ENCODE peak calls at places on chromosomes 11 and 22, in four cellular contexts. One of them, this sample, is unnamed. For H3K36me3, the result is how much of the 10 kb centered on the place peaks cover.

GRCh38 chr22:40982482-40983385 is 31.6 kb downstream of the RBX1 start:
- DNase-seq in GM06990: no peak
- DNase-seq in IMR-90: no peak
- DNase-seq in uterus: no peak
- DNase-seq in this sample: no peak

GRCh38 chr22:27788889-27789288 is 12.7 kb downstream of the MN1 start:
- DNase-seq in GM06990: no peak
- DNase-seq in IMR-90: no peak
- DNase-seq in uterus: no peak
- DNase-seq in this sample: no peak

GRCh38 chr22:27388090-27388600 is 413.4 kb downstream of the MN1 start:
- DNase-seq in GM06990: no peak
- DNase-seq in IMR-90: no peak
- DNase-seq in uterus: no peak
- DNase-seq in this sample: no peak

GRCh38 chr22:50018608-50019291 is 6.2 kb upstream of the IL17REL start:
- DNase-seq in GM06990: no peak
- DNase-seq in IMR-90: no peak
- DNase-seq in uterus: no peak
- DNase-seq in this sample: no peak

GRCh38 chr22:48141301-48141700 is 1378.9 kb downstream of the TBC1D22A start:
- DNase-seq in GM06990: no peak
- DNase-seq in IMR-90: no peak
- DNase-seq in uterus: no peak
- DNase-seq in this sample: no peak

GRCh38 chr22:42931421-42932196 is 74.5 kb upstream of the ARFGAP3 start:
- DNase-seq in GM06990: peak
- DNase-seq in IMR-90: peak
- DNase-seq in uterus: no peak
- DNase-seq in this sample: no peak

GRCh38 chr22:47676685-47677084 is 914.2 kb downstream of the TBC1D22A start:
- DNase-seq in GM06990: no peak
- DNase-seq in IMR-90: no peak
- DNase-seq in uterus: no peak
- DNase-seq in this sample: no peak

GRCh38 chr11:26227311-26227710 is 104.6 kb upstream of the ANO3 start:
- DNase-seq in GM06990: no peak
- DNase-seq in IMR-90: peak
- DNase-seq in uterus: no peak
- DNase-seq in this sample: no peak

GRCh38 chr22:43342347-43343261 is 568 bp downstream of the SCUBE1 start:
- DNase-seq in GM06990: no peak
- DNase-seq in IMR-90: no peak
- DNase-seq in uterus: no peak
- DNase-seq in this sample: no peak

GRCh38 chr11:44575288-44575672 is 9.8 kb downstream of the CD82 start:
- DNase-seq in GM06990: no peak
- DNase-seq in IMR-90: peak
- DNase-seq in uterus: no peak
- DNase-seq in this sample: no peak

GRCh38 chr11:3164138-3164539 is 971 bp downstream of the OSBPL5 start:
- DNase-seq in GM06990: no peak
- DNase-seq in IMR-90: no peak
- DNase-seq in uterus: peak
- DNase-seq in this sample: no peak

GRCh38 chr22:41825376-41825775 is 7.5 kb upstream of the SREBF2 start:
- DNase-seq in GM06990: no peak
- DNase-seq in IMR-90: peak
- DNase-seq in uterus: no peak
- DNase-seq in this sample: no peak

GRCh38 chr11:46369458-46370152 is 11.9 kb upstream of the MDK start:
- DNase-seq in GM06990: no peak
- DNase-seq in IMR-90: peak
- DNase-seq in uterus: peak
- DNase-seq in this sample: no peak

GRCh38 chr11:102513869-102514268 is 16.7 kb downstream of the MMP7 start:
- DNase-seq in GM06990: no peak
- DNase-seq in IMR-90: peak
- DNase-seq in uterus: peak
- DNase-seq in this sample: no peak

GRCh38 chr22:40855104-40855959 is 1.1 kb downstream of the ST13 start:
- DNase-seq in GM06990: peak
- DNase-seq in IMR-90: no peak
- DNase-seq in uterus: peak
- DNase-seq in this sample: no peak

GRCh38 chr22:42437488-42438292 is 5.5 kb upstream of the NFAM1 start:
- DNase-seq in GM06990: peak
- DNase-seq in IMR-90: peak
- DNase-seq in uterus: peak
- DNase-seq in this sample: no peak

GRCh38 chr11:15526032-15526431 is 411.3 kb downstream of the INSC start:
- DNase-seq in GM06990: no peak
- DNase-seq in IMR-90: no peak
- DNase-seq in uterus: no peak
- DNase-seq in this sample: no peak

GRCh38 chr11:31968774-31969433 is 122.0 kb upstream of the RCN1 start:
- DNase-seq in GM06990: no peak
- DNase-seq in IMR-90: peak
- DNase-seq in uterus: peak
- DNase-seq in this sample: no peak

GRCh38 chr22:39748877-39749276 is 144.7 kb downstream of the ENTHD1 start:
- DNase-seq in GM06990: peak
- DNase-seq in IMR-90: peak
- DNase-seq in uterus: no peak
- DNase-seq in this sample: no peak

GRCh38 chr11:70127653-70128434 is 49.7 kb downstream of the ANO1 start:
- DNase-seq in GM06990: no peak
- DNase-seq in IMR-90: peak
- DNase-seq in uterus: no peak
- DNase-seq in this sample: no peak

GRCh38 chr22:48717076-48717810 is 1110.4 kb downstream of the BRD1 start:
- DNase-seq in GM06990: no peak
- DNase-seq in IMR-90: no peak
- DNase-seq in uterus: no peak
- DNase-seq in this sample: no peak

GRCh38 chr11:111310088-111310487 is 11.7 kb downstream of the POU2AF3 start:
- DNase-seq in GM06990: no peak
- DNase-seq in IMR-90: no peak
- DNase-seq in uterus: no peak
- DNase-seq in this sample: no peak

GRCh38 chr11:125338886-125339811 is 156.9 kb downstream of the FEZ1 start:
- DNase-seq in GM06990: no peak
- DNase-seq in IMR-90: no peak
- DNase-seq in uterus: peak
- DNase-seq in this sample: no peak

GRCh38 chr11:16292167-16292859 is 64.0 kb downstream of the SOX6 start:
- DNase-seq in GM06990: no peak
- DNase-seq in IMR-90: no peak
- DNase-seq in uterus: no peak
- DNase-seq in this sample: no peak

GRCh38 chr22:37457093-37457893 is 28.9 kb downstream of the MFNG start:
- DNase-seq in GM06990: peak
- DNase-seq in IMR-90: peak
- DNase-seq in uterus: peak
- DNase-seq in this sample: no peak

GRCh38 chr11:17098632-17099031 is 21.2 kb upstream of the RPS13 start:
- DNase-seq in GM06990: no peak
- DNase-seq in IMR-90: no peak
- DNase-seq in uterus: no peak
- DNase-seq in this sample: no peak

GRCh38 chr11:41826129-41826528 is 366.7 kb upstream of the LRRC4C start:
- DNase-seq in GM06990: no peak
- DNase-seq in IMR-90: no peak
- DNase-seq in uterus: no peak
- DNase-seq in this sample: no peak

GRCh38 chr11:131975624-131976420 is 605.4 kb downstream of the NTM start:
- DNase-seq in GM06990: no peak
- DNase-seq in IMR-90: no peak
- DNase-seq in uterus: no peak
- DNase-seq in this sample: no peak

GRCh38 chr11:2748061-2748813 is 48.4 kb upstream of the KCNQ1OT1 start:
- DNase-seq in GM06990: no peak
- DNase-seq in IMR-90: no peak
- DNase-seq in uterus: no peak
- DNase-seq in this sample: no peak

GRCh38 chr11:126345759-126346585 is 9.5 kb upstream of the ST3GAL4 start:
- DNase-seq in GM06990: no peak
- DNase-seq in IMR-90: peak
- DNase-seq in uterus: peak
- DNase-seq in this sample: no peak

DNA sequence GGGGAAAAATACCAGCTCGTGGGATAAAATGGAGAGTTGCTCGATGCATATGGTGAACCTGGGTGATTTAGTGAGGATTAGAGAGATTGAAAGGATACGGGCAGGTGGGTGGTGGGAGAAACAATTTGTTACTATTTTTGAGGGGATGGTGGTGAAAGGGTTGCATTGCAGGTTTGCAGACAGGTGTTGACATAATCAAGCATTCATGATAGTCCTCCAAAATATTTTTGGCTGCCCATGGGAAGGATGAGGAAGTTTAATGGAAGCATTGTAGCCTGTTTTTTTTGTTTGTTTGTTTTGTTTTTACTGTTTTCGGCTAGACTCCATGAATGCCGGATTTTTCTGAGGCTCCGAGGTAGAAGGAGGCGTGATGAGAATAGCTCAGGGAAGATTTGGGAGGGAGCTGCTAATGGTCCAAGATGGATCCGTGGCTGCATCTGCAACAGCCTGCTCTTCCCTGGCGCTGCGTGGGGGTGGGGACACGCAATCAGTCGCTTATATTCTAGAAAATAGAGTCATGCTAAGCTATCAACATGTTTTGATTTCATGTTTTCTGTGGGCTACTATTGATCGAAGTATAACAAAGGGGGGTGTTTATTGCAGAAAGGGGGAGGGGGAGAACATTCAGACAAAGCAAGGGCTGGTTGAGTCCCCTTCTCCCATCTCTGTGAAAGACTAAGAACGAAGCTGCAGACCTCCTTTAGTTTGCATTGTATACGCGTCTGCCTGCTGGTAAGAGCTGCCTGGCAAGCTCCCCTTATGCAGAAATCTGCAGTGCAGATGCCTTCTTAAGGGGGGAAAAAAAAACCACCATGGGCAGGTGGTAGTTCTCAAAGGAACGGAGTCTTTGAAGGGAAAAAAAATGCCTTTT is 980 bp downstream of the RTN3 start:
- DNase-seq in GM06990: no peak
- DNase-seq in IMR-90: no peak
- DNase-seq in uterus: peak
- DNase-seq in this sample: no peak
- TF ChIP-seq CTCF in GM06990: peak
- TF ChIP-seq CTCF in IMR-90: no peak
- TF ChIP-seq CTCF in uterus: no peak
- TF ChIP-seq CTCF in this sample: peak

DNA sequence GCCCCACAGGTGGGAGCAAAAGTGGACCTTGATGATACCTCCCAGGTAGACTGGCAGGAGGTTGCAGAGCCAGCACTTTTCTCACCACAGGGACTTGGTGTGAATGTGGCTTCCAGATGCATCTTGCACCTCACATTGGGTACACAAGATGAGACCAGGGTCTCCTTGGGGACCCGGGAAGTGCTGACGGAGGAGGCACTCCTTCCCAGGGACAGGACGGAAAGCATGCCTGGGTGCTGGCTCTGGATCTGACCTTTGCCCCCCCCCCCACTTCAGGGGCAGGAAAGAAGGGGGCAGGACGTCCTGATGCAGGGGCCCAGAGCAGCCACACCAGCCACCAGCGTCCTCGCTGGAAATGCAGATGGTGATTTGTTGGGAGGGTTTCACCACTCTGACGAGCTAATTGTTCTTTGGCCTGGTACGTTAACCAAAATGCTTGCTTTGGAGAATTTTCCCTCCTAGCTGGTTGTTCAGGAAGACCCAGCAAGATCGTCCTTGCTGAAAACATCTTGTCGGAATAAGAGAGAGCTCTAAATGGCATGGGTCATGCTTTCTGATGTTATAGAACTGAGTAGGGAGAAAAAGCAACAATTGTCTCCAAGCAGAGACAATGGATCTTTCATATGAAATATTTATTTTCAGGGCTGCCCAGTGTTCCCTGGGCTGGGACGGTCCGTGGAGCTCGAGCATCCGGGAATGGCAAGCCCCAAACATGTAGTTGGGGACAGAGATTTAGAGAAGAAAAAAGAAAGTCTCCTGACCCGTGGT is 74.4 kb upstream of the PPARA start:
- DNase-seq in GM06990: no peak
- DNase-seq in IMR-90: no peak
- DNase-seq in uterus: peak
- DNase-seq in this sample: no peak
- H3K36me3 ChIP-seq in GM06990: under half
- H3K36me3 ChIP-seq in IMR-90: under half
- H3K36me3 ChIP-seq in uterus: under half
- H3K36me3 ChIP-seq in this sample: under half

DNA sequence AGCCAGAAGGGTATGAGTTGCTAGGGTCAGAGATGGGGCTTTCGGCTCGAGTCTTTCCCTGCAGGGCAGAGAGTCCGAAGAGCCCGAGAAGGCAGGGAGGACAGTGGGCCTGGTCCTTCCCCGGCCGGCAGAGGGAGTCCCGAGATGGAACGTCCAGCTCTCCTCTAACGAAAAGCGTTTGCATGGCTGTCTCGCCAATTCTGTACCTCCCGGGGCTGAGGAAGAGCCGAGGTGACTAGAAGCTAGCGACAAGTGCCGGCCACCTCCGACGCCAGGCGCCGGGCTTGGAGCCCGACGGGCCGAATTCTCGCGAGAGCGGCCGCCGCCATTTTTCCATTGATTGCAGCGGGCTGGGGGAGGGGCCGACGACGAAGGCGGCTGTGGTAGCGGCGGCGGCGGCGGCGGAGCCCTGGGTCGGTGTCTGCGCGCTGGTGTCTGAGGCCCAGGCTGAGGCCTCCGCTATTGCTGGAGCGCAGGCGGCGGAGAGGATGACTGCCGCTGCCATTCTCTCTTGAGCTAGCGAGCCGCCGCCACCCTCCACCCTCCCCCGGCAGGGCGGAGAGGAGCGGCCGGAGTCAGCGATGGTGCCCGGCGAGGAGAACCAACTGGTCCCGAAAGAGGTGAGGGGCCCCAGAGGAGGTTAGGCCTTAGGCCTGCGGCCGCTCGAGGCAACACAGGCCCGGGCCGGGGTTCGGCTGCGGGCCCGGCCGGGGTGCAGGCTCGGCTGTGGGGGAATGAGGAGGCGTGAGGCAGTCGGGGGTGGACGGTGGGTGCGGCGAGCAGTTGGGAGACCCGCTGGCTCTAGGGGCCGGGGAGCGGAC is at the start of gene USP47:
- DNase-seq in GM06990: peak
- DNase-seq in IMR-90: peak
- DNase-seq in uterus: peak
- DNase-seq in this sample: no peak
- TF ChIP-seq CTCF in GM06990: peak
- TF ChIP-seq CTCF in IMR-90: peak
- TF ChIP-seq CTCF in uterus: peak
- TF ChIP-seq CTCF in this sample: peak

DNA sequence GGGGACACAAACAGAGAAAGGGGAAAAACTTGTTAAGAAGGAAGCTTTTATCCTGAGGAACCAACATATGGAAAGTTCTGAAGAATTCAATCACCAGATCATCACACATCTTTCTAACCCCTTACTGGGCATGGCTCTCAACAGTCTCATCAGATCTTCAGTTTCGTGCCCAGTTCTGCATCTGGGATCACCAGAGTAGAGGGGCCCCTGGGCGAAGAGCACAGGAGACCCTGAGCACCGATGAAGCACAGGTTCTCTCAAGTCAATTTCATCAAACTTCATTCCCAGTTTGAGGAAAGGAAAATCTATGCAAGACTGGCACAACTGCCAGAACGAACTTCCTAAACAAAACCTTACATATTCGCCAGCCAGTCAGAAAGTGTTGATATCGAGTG is 8.5 kb upstream of the PYGM start:
- DNase-seq in GM06990: no peak
- DNase-seq in IMR-90: no peak
- DNase-seq in uterus: no peak
- DNase-seq in this sample: no peak
- H3K36me3 ChIP-seq in GM06990: half or more
- H3K36me3 ChIP-seq in IMR-90: half or more
- H3K36me3 ChIP-seq in uterus: under half
- H3K36me3 ChIP-seq in this sample: under half

This sample was measured in kidney epithelial cell.